ENCODE peak calls at places on chromosome 1, in ten cellular contexts. V, J, U, Q, N, Z, W, Y, X and M are unnamed samples.

GRCh38 chr1:27402349-27402754 is 9.9 kb downstream of the GPR3 start:
- ATAC-seq in V (no peak), J (no peak), W (peak), X (no peak), N (no peak), U (no peak), Z (peak), Q (peak), Y (no peak), M (peak)

GRCh38 chr1:162571696-162572095 is 10.2 kb downstream of the UAP1 start:
- ATAC-seq in N (no peak), J (no peak), Q (no peak), W (no peak), V (no peak), X (no peak), Y (no peak), Z (no peak), U (no peak), M (no peak)

GRCh38 chr1:205012416-205013140 is 30.4 kb upstream of the CNTN2 start:
- ATAC-seq in X (no peak), W (no peak), N (no peak), Q (no peak), Y (no peak), U (no peak), J (no peak), Z (no peak), V (no peak), M (no peak)

GRCh38 chr1:1259119-1259488 is 12.6 kb upstream of the C1QTNF12 start:
- ATAC-seq in V (no peak), W (no peak), Y (no peak), N (no peak), J (no peak), Q (peak), X (no peak), U (no peak), Z (no peak), M (no peak)

GRCh38 chr1:23567996-23568607 is 8.8 kb upstream of the ID3 start:
- ATAC-seq in Z (peak), J (no peak), V (no peak), W (no peak), N (peak), Y (no peak), Q (peak), X (no peak), U (no peak), M (peak)

GRCh38 chr1:236148471-236148847 is 6.1 kb downstream of the GPR137B start:
- ATAC-seq in Q (no peak), Z (no peak), W (no peak), U (no peak), Y (no peak), N (peak), X (no peak), J (no peak), V (no peak), M (no peak)

GRCh38 chr1:9052272-9053049 is 17.0 kb downstream of the SLC2A5 start:
- ATAC-seq in Q (no peak), W (no peak), X (no peak), V (no peak), J (no peak), Z (no peak), Y (no peak), N (no peak), U (no peak), M (no peak)

GRCh38 chr1:53913352-53914043 is 19.5 kb downstream of the DIO1 start:
- ATAC-seq in V (no peak), N (no peak), J (no peak), Q (no peak), X (no peak), Y (no peak), U (peak), W (no peak), Z (no peak), M (no peak)

GRCh38 chr1:47696911-47697441 is 259.1 kb downstream of the FOXD2 start:
- ATAC-seq in J (no peak), Y (no peak), U (no peak), Q (no peak), N (no peak), W (no peak), V (no peak), X (no peak), Z (no peak), M (no peak)